ENCODE peak calls at places on chromosomes 6 and 20, in four cellular contexts. One of them, this sample, is unnamed.

GRCh38 chr6:53317861-53318260 is 30.9 kb downstream of the ELOVL5 start:
- DNase-seq in WTC11: no peak
- DNase-seq in kidney glomerular epithelial cell: no peak
- DNase-seq in HuH-7.5: no peak
- DNase-seq in this sample: no peak

GRCh38 chr20:57429579-57430202 is 38.5 kb downstream of the RBM38 start:
- DNase-seq in kidney glomerular epithelial cell: peak
- DNase-seq in WTC11: no peak
- DNase-seq in HuH-7.5: no peak
- DNase-seq in this sample: peak

GRCh38 chr6:14079971-14080370 is 37.6 kb upstream of the CD83 start:
- DNase-seq in WTC11: no peak
- DNase-seq in kidney glomerular epithelial cell: no peak
- DNase-seq in HuH-7.5: no peak
- DNase-seq in this sample: no peak

GRCh38 chr20:11918280-11918952 is 723 bp downstream of the BTBD3 start:
- DNase-seq in kidney glomerular epithelial cell: no peak
- DNase-seq in WTC11: no peak
- DNase-seq in HuH-7.5: no peak
- DNase-seq in this sample: no peak

GRCh38 chr6:142235247-142235646 is 66.6 kb upstream of the ADGRG6 start:
- DNase-seq in kidney glomerular epithelial cell: no peak
- DNase-seq in HuH-7.5: no peak
- DNase-seq in WTC11: no peak
- DNase-seq in this sample: no peak

GRCh38 chr6:63573140-63573898 is 1.0 kb downstream of the LOC128125822 start:
- DNase-seq in WTC11: peak
- DNase-seq in HuH-7.5: peak
- DNase-seq in kidney glomerular epithelial cell: peak
- DNase-seq in this sample: peak

GRCh38 chr6:108946695-108947094 is 98.5 kb downstream of the ARMC2 start:
- DNase-seq in kidney glomerular epithelial cell: peak
- DNase-seq in WTC11: no peak
- DNase-seq in HuH-7.5: no peak
- DNase-seq in this sample: no peak

GRCh38 chr20:17227669-17228623 is 1.1 kb downstream of the PCSK2 start:
- DNase-seq in HuH-7.5: no peak
- DNase-seq in kidney glomerular epithelial cell: peak
- DNase-seq in WTC11: peak
- DNase-seq in this sample: no peak

GRCh38 chr20:57266251-57267157 is at the start of gene BMP7:
- DNase-seq in WTC11: peak
- DNase-seq in kidney glomerular epithelial cell: peak
- DNase-seq in HuH-7.5: peak
- DNase-seq in this sample: no peak

GRCh38 chr6:161458199-161458598 is 184.3 kb upstream of the AGPAT4 start:
- DNase-seq in HuH-7.5: no peak
- DNase-seq in kidney glomerular epithelial cell: no peak
- DNase-seq in WTC11: no peak
- DNase-seq in this sample: no peak

GRCh38 chr20:2899243-2899642 is 26.0 kb downstream of the PTPRA start:
- DNase-seq in HuH-7.5: no peak
- DNase-seq in kidney glomerular epithelial cell: no peak
- DNase-seq in WTC11: no peak
- DNase-seq in this sample: no peak

GRCh38 chr20:20837574-20838021 is 125.2 kb upstream of the RALGAPA2 start:
- DNase-seq in HuH-7.5: peak
- DNase-seq in kidney glomerular epithelial cell: peak
- DNase-seq in WTC11: peak
- DNase-seq in this sample: no peak

GRCh38 chr6:52505726-52506501 is 70.9 kb downstream of the TRAM2 start:
- DNase-seq in HuH-7.5: no peak
- DNase-seq in kidney glomerular epithelial cell: no peak
- DNase-seq in WTC11: no peak
- DNase-seq in this sample: no peak

GRCh38 chr6:149059557-149059956 is 258.0 kb upstream of the TAB2 start:
- DNase-seq in WTC11: no peak
- DNase-seq in kidney glomerular epithelial cell: no peak
- DNase-seq in HuH-7.5: no peak
- DNase-seq in this sample: no peak

GRCh38 chr6:91135406-91135805 is 548.5 kb upstream of the MAP3K7 start:
- DNase-seq in HuH-7.5: no peak
- DNase-seq in kidney glomerular epithelial cell: no peak
- DNase-seq in WTC11: no peak
- DNase-seq in this sample: no peak

This sample was measured in epithelial cell of prostate.